ENCODE peak calls at places on chromosome 4, in seven cellular contexts. One of them, this sample, is unnamed. For H3K27me3, the result is how much of the 10 kb centered on the place peaks cover.

GRCh38 chr4:7172946-7173345 is 19.4 kb upstream of the SORCS2 start:
- DNase-seq in mesendoderm: no peak
- DNase-seq in neuronal stem cell: no peak
- DNase-seq in mesenchymal stem cell: no peak
- DNase-seq in IMR-90: no peak
- DNase-seq in trophoblast cell: no peak
- DNase-seq in H1: no peak
- DNase-seq in this sample: peak

GRCh38 chr4:58139269-58139668 is 1029.1 kb upstream of the IGFBP7 start:
- DNase-seq in trophoblast cell: no peak
- DNase-seq in mesenchymal stem cell: no peak
- DNase-seq in neuronal stem cell: no peak
- DNase-seq in mesendoderm: no peak
- DNase-seq in IMR-90: no peak
- DNase-seq in H1: no peak
- DNase-seq in this sample: no peak

GRCh38 chr4:954211-955020 is 19.0 kb downstream of the DGKQ start:
- DNase-seq in mesendoderm: no peak
- DNase-seq in trophoblast cell: no peak
- DNase-seq in H1: no peak
- DNase-seq in IMR-90: no peak
- DNase-seq in neuronal stem cell: no peak
- DNase-seq in mesenchymal stem cell: no peak
- DNase-seq in this sample: no peak

GRCh38 chr4:102439835-102440234 is 61.3 kb upstream of the NFKB1 start:
- DNase-seq in H1: no peak
- DNase-seq in neuronal stem cell: no peak
- DNase-seq in mesendoderm: no peak
- DNase-seq in trophoblast cell: peak
- DNase-seq in IMR-90: peak
- DNase-seq in mesenchymal stem cell: peak
- DNase-seq in this sample: no peak

GRCh38 chr4:68410149-68410548 is 37.1 kb upstream of the TMPRSS11E start:
- DNase-seq in trophoblast cell: no peak
- DNase-seq in mesendoderm: peak
- DNase-seq in mesenchymal stem cell: no peak
- DNase-seq in IMR-90: no peak
- DNase-seq in neuronal stem cell: no peak
- DNase-seq in H1: no peak
- DNase-seq in this sample: no peak

GRCh38 chr4:94871644-94872305 is 114.0 kb downstream of the BMPR1B start:
- DNase-seq in H1: no peak
- DNase-seq in mesendoderm: no peak
- DNase-seq in trophoblast cell: no peak
- DNase-seq in mesenchymal stem cell: no peak
- DNase-seq in neuronal stem cell: no peak
- DNase-seq in IMR-90: peak
- DNase-seq in this sample: no peak

GRCh38 chr4:169987327-169988228 is 38.6 kb downstream of the MFAP3L start:
- DNase-seq in mesendoderm: no peak
- DNase-seq in neuronal stem cell: no peak
- DNase-seq in trophoblast cell: no peak
- DNase-seq in IMR-90: no peak
- DNase-seq in H1: no peak
- DNase-seq in mesenchymal stem cell: no peak
- DNase-seq in this sample: no peak

GRCh38 chr4:54971474-54971950 is 153.9 kb downstream of the KDR start:
- DNase-seq in mesendoderm: peak
- DNase-seq in mesenchymal stem cell: peak
- DNase-seq in neuronal stem cell: peak
- DNase-seq in H1: no peak
- DNase-seq in trophoblast cell: peak
- DNase-seq in IMR-90: peak
- DNase-seq in this sample: peak

GRCh38 chr4:38610844-38611550 is 53.0 kb upstream of the KLF3 start:
- DNase-seq in neuronal stem cell: no peak
- DNase-seq in mesenchymal stem cell: no peak
- DNase-seq in H1: no peak
- DNase-seq in IMR-90: no peak
- DNase-seq in mesendoderm: no peak
- DNase-seq in trophoblast cell: no peak
- DNase-seq in this sample: no peak

GRCh38 chr4:83850435-83850834 is 314.5 kb downstream of the GPAT3 start:
- DNase-seq in IMR-90: peak
- DNase-seq in mesenchymal stem cell: no peak
- DNase-seq in trophoblast cell: peak
- DNase-seq in H1: no peak
- DNase-seq in neuronal stem cell: no peak
- DNase-seq in mesendoderm: peak
- DNase-seq in this sample: peak

GRCh38 chr4:164977243-164978164 is at the start of gene TRIM61:
- DNase-seq in mesenchymal stem cell: peak
- DNase-seq in H1: no peak
- DNase-seq in neuronal stem cell: peak
- DNase-seq in trophoblast cell: no peak
- DNase-seq in mesendoderm: peak
- DNase-seq in IMR-90: peak
- DNase-seq in this sample: peak

GRCh38 chr4:2837110-2837903 is 6.3 kb upstream of the ADD1 start:
- DNase-seq in H1: no peak
- DNase-seq in trophoblast cell: no peak
- DNase-seq in mesendoderm: no peak
- DNase-seq in mesenchymal stem cell: no peak
- DNase-seq in neuronal stem cell: no peak
- DNase-seq in IMR-90: no peak
- DNase-seq in this sample: peak

GRCh38 chr4:158033416-158033863 is 139.4 kb downstream of the GASK1B start:
- DNase-seq in trophoblast cell: no peak
- DNase-seq in mesenchymal stem cell: peak
- DNase-seq in neuronal stem cell: no peak
- DNase-seq in H1: no peak
- DNase-seq in IMR-90: peak
- DNase-seq in mesendoderm: no peak
- DNase-seq in this sample: no peak

GRCh38 chr4:47837582-47838294 is at the start of gene CORIN:
- DNase-seq in mesendoderm: peak
- DNase-seq in H1: no peak
- DNase-seq in neuronal stem cell: no peak
- DNase-seq in trophoblast cell: no peak
- DNase-seq in mesenchymal stem cell: peak
- DNase-seq in IMR-90: no peak
- DNase-seq in this sample: peak

GRCh38 chr4:138673053-138673452 is 342.5 kb upstream of the NOCT start:
- DNase-seq in mesendoderm: no peak
- DNase-seq in neuronal stem cell: no peak
- DNase-seq in H1: no peak
- DNase-seq in trophoblast cell: peak
- DNase-seq in IMR-90: peak
- DNase-seq in mesenchymal stem cell: peak
- DNase-seq in this sample: no peak

GRCh38 chr4:186781032-186781917 is 57.6 kb upstream of the FAT1 start:
- DNase-seq in IMR-90: peak
- DNase-seq in H1: no peak
- DNase-seq in mesenchymal stem cell: peak
- DNase-seq in mesendoderm: no peak
- DNase-seq in neuronal stem cell: no peak
- DNase-seq in trophoblast cell: no peak
- DNase-seq in this sample: no peak

GRCh38 chr4:185576314-185576713 is 41.0 kb upstream of the PDLIM3 start:
- DNase-seq in IMR-90: no peak
- DNase-seq in mesenchymal stem cell: no peak
- DNase-seq in trophoblast cell: no peak
- DNase-seq in H1: no peak
- DNase-seq in neuronal stem cell: no peak
- DNase-seq in mesendoderm: no peak
- DNase-seq in this sample: no peak
- H2AK5ac ChIP-seq in IMR-90: no peak
- H2AK5ac ChIP-seq in mesenchymal stem cell: no peak
- H2AK5ac ChIP-seq in trophoblast cell: no peak
- H2AK5ac ChIP-seq in H1: no peak
- H2AK5ac ChIP-seq in neuronal stem cell: no peak
- H2AK5ac ChIP-seq in mesendoderm: no peak
- H2AK5ac ChIP-seq in this sample: no peak

DNA sequence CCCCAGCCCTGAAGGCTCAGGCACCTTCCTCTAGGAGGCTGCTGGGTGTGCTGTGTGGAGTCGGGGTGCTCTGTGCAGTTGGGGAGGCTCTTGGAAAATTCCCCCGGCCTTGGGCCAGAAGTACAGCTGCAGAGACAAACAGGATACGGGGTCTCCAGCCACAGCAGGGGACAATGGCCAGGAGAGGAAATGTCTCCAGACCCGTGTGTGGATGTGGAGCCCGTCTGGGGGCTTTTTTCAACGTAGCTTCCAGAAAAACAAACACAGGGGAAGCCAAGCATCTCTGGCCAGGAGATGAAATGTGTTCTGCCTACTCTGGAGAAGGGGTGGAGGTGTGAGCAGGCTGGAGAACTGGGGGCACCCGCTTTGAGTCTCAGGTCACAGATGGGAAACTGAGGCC is 3.7 kb upstream of the SH3TC1 start:
- DNase-seq in mesenchymal stem cell: no peak
- DNase-seq in trophoblast cell: no peak
- DNase-seq in IMR-90: no peak
- DNase-seq in H1: no peak
- DNase-seq in mesendoderm: no peak
- DNase-seq in neuronal stem cell: no peak
- DNase-seq in this sample: no peak
- H3K27me3 ChIP-seq in mesenchymal stem cell: under half
- H3K27me3 ChIP-seq in trophoblast cell: under half
- H3K27me3 ChIP-seq in IMR-90: under half
- H3K27me3 ChIP-seq in H1: under half
- H3K27me3 ChIP-seq in mesendoderm: under half
- H3K27me3 ChIP-seq in neuronal stem cell: under half
- H3K27me3 ChIP-seq in this sample: under half

DNA sequence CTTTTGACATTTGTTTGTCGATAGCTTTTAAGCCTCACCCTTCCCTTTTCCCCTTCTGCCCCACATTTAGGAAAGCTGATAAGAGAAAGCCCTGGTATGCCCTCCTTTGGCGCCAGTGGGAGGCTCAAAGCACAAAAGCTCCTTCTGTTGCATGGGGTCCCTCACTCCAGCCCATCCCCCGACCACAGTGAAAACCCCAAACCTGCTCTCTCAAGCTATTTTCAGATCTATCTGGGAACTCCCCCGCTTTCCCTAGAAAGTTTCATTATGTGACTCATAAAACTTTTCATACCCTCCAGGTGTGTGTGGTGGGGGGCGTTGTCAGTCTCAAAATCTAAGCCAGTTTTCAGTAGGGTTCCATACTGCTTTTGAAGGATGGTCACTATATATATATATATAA is 259.0 kb upstream of the PCDH7 start:
- DNase-seq in H1: peak
- DNase-seq in IMR-90: no peak
- DNase-seq in trophoblast cell: no peak
- DNase-seq in mesendoderm: peak
- DNase-seq in neuronal stem cell: no peak
- DNase-seq in mesenchymal stem cell: no peak
- DNase-seq in this sample: peak
- H2AK5ac ChIP-seq in H1: no peak
- H2AK5ac ChIP-seq in IMR-90: no peak
- H2AK5ac ChIP-seq in trophoblast cell: no peak
- H2AK5ac ChIP-seq in mesendoderm: no peak
- H2AK5ac ChIP-seq in neuronal stem cell: no peak
- H2AK5ac ChIP-seq in mesenchymal stem cell: no peak
- H2AK5ac ChIP-seq in this sample: no peak

GRCh38 chr4:139973611-139974010 is 180.4 kb downstream of the MAML3 start:
- DNase-seq in neuronal stem cell: no peak
- DNase-seq in mesendoderm: peak
- DNase-seq in trophoblast cell: no peak
- DNase-seq in mesenchymal stem cell: no peak
- DNase-seq in IMR-90: no peak
- DNase-seq in H1: no peak
- DNase-seq in this sample: no peak

GRCh38 chr4:139969635-139970266 is 184.2 kb downstream of the MAML3 start:
- DNase-seq in mesendoderm: no peak
- DNase-seq in H1: no peak
- DNase-seq in trophoblast cell: peak
- DNase-seq in IMR-90: no peak
- DNase-seq in neuronal stem cell: no peak
- DNase-seq in mesenchymal stem cell: no peak
- DNase-seq in this sample: no peak

GRCh38 chr4:139968831-139969230 is 185.2 kb downstream of the MAML3 start:
- DNase-seq in mesendoderm: no peak
- DNase-seq in H1: no peak
- DNase-seq in IMR-90: no peak
- DNase-seq in mesenchymal stem cell: no peak
- DNase-seq in trophoblast cell: no peak
- DNase-seq in neuronal stem cell: no peak
- DNase-seq in this sample: no peak

GRCh38 chr4:139973015-139973414 is 181.0 kb downstream of the MAML3 start:
- DNase-seq in IMR-90: peak
- DNase-seq in mesendoderm: no peak
- DNase-seq in neuronal stem cell: no peak
- DNase-seq in H1: no peak
- DNase-seq in mesenchymal stem cell: no peak
- DNase-seq in trophoblast cell: no peak
- DNase-seq in this sample: no peak

GRCh38 chr4:139972305-139972704 is 181.7 kb downstream of the MAML3 start:
- DNase-seq in trophoblast cell: no peak
- DNase-seq in H1: no peak
- DNase-seq in mesendoderm: no peak
- DNase-seq in mesenchymal stem cell: no peak
- DNase-seq in neuronal stem cell: no peak
- DNase-seq in IMR-90: no peak
- DNase-seq in this sample: no peak
- H3K27me3 ChIP-seq in trophoblast cell: under half
- H3K27me3 ChIP-seq in H1: half or more
- H3K27me3 ChIP-seq in mesendoderm: under half
- H3K27me3 ChIP-seq in mesenchymal stem cell: under half
- H3K27me3 ChIP-seq in neuronal stem cell: under half
- H3K27me3 ChIP-seq in IMR-90: under half
- H3K27me3 ChIP-seq in this sample: half or more

This sample was measured in H9.